ENCODE peak calls at places on chromosomes 3 and 15, in eight cellular contexts. B, V, M, L, R, I, J and E are unnamed samples.

GRCh38 chr3:130773371-130773770 is 26.7 kb upstream of the PIK3R4 start:
- DNase-seq in B (no peak), V (no peak), M (no peak), L (no peak), R (no peak), I (no peak), J (no peak), E (no peak)

GRCh38 chr3:185585523-185585861 is 603 bp upstream of the SENP2 start:
- DNase-seq in B (no peak), V (no peak), M (no peak), L (peak; percentile 10), R (peak; percentile 51), I (peak; percentile 10), J (no peak), E (no peak)

GRCh38 chr3:94069242-94069813 is 6.5 kb downstream of the NSUN3 start:
- DNase-seq in B (no peak), V (no peak), M (no peak), L (peak; percentile 23), R (no peak), I (no peak), J (no peak), E (peak; percentile 6)

GRCh38 chr3:108406063-108406660 is 104.2 kb downstream of the MYH15 start:
- DNase-seq in B (no peak), V (no peak), M (no peak), L (no peak), R (no peak), I (no peak), J (no peak), E (no peak)

GRCh38 chr15:29613951-29614382 is 208.3 kb downstream of the TJP1 start:
- DNase-seq in B (no peak), V (no peak), M (no peak), L (no peak), R (no peak), I (no peak), J (peak; percentile 14), E (no peak)

GRCh38 chr15:56454841-56455240 is 10.1 kb downstream of the MNS1 start:
- DNase-seq in B (no peak), V (no peak), M (no peak), L (no peak), R (no peak), I (no peak), J (no peak), E (no peak)

GRCh38 chr3:62186967-62187366 is 186.4 kb downstream of the FEZF2 start:
- DNase-seq in B (no peak), V (peak; percentile 28), M (no peak), L (peak; percentile 5), R (no peak), I (no peak), J (no peak), E (no peak)

GRCh38 chr3:141227752-141228151 is 3.9 kb upstream of the PXYLP1 start:
- DNase-seq in B (no peak), V (no peak), M (no peak), L (no peak), R (no peak), I (no peak), J (no peak), E (no peak)

GRCh38 chr15:40511093-40511471 is 40.3 kb downstream of the CHST14 start:
- DNase-seq in B (no peak), V (no peak), M (no peak), L (peak; percentile 10), R (no peak), I (peak; percentile 16), J (no peak), E (peak; percentile 24)

GRCh38 chr3:21328982-21329381 is 422.0 kb downstream of the ZNF385D start:
- DNase-seq in B (no peak), V (no peak), M (no peak), L (no peak), R (no peak), I (no peak), J (no peak), E (no peak)

GRCh38 chr3:96813820-96814580 is 394 bp upstream of the EPHA6 start:
- DNase-seq in B (no peak), V (peak; percentile 53), M (peak; percentile 55), L (peak; percentile 62), R (peak; percentile 42), I (peak; percentile 19), J (peak; percentile 84), E (peak; percentile 54)

GRCh38 chr15:66288796-66289195 is 4.6 kb upstream of the DIS3L start:
- DNase-seq in B (no peak), V (no peak), M (no peak), L (no peak), R (no peak), I (no peak), J (no peak), E (no peak)